ENCODE peak calls at places on chromosomes 12 and 14, in five cellular contexts. O is activated T-helper 1 cell treated with anti-CD3 and anti-CD28 coated beads, Interleukin-2, amount 50 U/mL, for 16 hours; A is amygdala; X is activated T-helper 9 cell treated with anti-CD3 and anti-CD28 coated beads, Interleukin-2, amount 50 U/mL, for 16 hours; W is IMR-90. Y is an unnamed sample.

GRCh38 chr14:103729496-103730448 is 14.2 kb downstream of the ZFYVE21 start:
- DNase-seq in X (no peak), O (no peak), W (no peak), A (no peak), Y (no peak)

GRCh38 chr12:124694250-124694649 is 126.8 kb upstream of the NCOR2 start:
- DNase-seq in A (no peak), X (no peak), W (no peak), O (no peak), Y (no peak)

GRCh38 chr12:56387152-56387551 is 24.5 kb upstream of the APOF start:
- DNase-seq in O (no peak), W (peak), A (no peak), X (no peak), Y (no peak)

GRCh38 chr14:24310666-24311604 is at the start of gene LTB4R:
- DNase-seq in X (peak), A (no peak), O (peak), W (peak), Y (peak)

GRCh38 chr14:20118795-20119194 is 8.3 kb downstream of the OR4K17 start:
- DNase-seq in O (no peak), W (no peak), A (no peak), X (no peak), Y (no peak)

GRCh38 chr14:104316121-104316722 is 177.8 kb downstream of the KIF26A start:
- DNase-seq in W (no peak), O (no peak), A (no peak), X (no peak), Y (no peak)

GRCh38 chr14:32473476-32473875 is 144.4 kb downstream of the AKAP6 start:
- DNase-seq in A (no peak), W (no peak), X (no peak), O (no peak), Y (peak)

GRCh38 chr14:25132734-25133422 is 82.9 kb upstream of the STXBP6 start:
- DNase-seq in A (no peak), X (peak), W (peak), O (peak), Y (peak)

GRCh38 chr12:56723889-56724659 is 1.0 kb downstream of the NACA start:
- DNase-seq in W (peak), X (no peak), A (no peak), O (no peak), Y (no peak)

GRCh38 chr12:78898416-78898815 is 33.8 kb downstream of the SYT1 start:
- DNase-seq in X (no peak), A (no peak), W (no peak), O (no peak), Y (no peak)

GRCh38 chr14:104975481-104976197 is 2.5 kb downstream of the AHNAK2 start:
- DNase-seq in O (no peak), X (no peak), A (no peak), W (no peak), Y (no peak)

GRCh38 chr12:99619389-99620158 is 28.0 kb upstream of the GARIN6 start:
- DNase-seq in A (no peak), W (peak), O (no peak), X (no peak), Y (no peak)

GRCh38 chr12:53862206-53862605 is 76.4 kb upstream of the HOXC13 start:
- DNase-seq in W (no peak), X (no peak), A (no peak), O (no peak), Y (no peak)

GRCh38 chr12:69906411-69907216 is 81.6 kb downstream of the MYRFL start:
- DNase-seq in A (no peak), X (no peak), W (no peak), O (no peak), Y (no peak)

GRCh38 chr12:76111209-76111749 is 26.8 kb upstream of the NAP1L1 start:
- DNase-seq in A (no peak), X (no peak), W (no peak), O (no peak), Y (no peak)

GRCh38 chr12:237026-237815 is 23.3 kb upstream of the SLC6A12 start:
- DNase-seq in W (no peak), A (no peak), O (no peak), X (no peak), Y (no peak)

GRCh38 chr14:91649930-91650329 is 82.0 kb downstream of the CATSPERB start:
- DNase-seq in W (peak), X (no peak), O (no peak), A (no peak), Y (no peak)

GRCh38 chr12:53805801-53806200 is 54.0 kb upstream of the CISTR start:
- DNase-seq in O (no peak), W (peak), X (no peak), A (no peak), Y (no peak)

GRCh38 chr14:56300495-56300894 is 182.3 kb downstream of the PELI2 start:
- DNase-seq in W (peak), X (no peak), A (no peak), O (no peak), Y (no peak)

GRCh38 chr12:113702796-113703195 is 231.1 kb upstream of the LHX5 start:
- DNase-seq in A (no peak), O (no peak), X (no peak), W (no peak), Y (no peak)

GRCh38 chr12:131140697-131141096 is 187.0 kb downstream of the ADGRD1 start:
- DNase-seq in X (no peak), A (no peak), O (no peak), W (no peak), Y (no peak)

GRCh38 chr14:52458721-52459085 is 93.6 kb downstream of the TXNDC16 start:
- DNase-seq in X (no peak), O (no peak), W (peak), A (no peak), Y (no peak)

GRCh38 chr14:92460916-92461579 is 52.5 kb upstream of the RIN3 start:
- DNase-seq in W (peak), A (no peak), O (no peak), X (no peak), Y (no peak)

GRCh38 chr14:30573203-30573814 is 14.4 kb downstream of the G2E3 start:
- DNase-seq in A (no peak), O (no peak), W (peak), X (no peak), Y (no peak)

GRCh38 chr12:118520428-118520827 is 144.1 kb downstream of the SUDS3 start:
- DNase-seq in A (no peak), W (no peak), X (no peak), O (no peak), Y (no peak)

GRCh38 chr14:104644656-104645055 is 40.1 kb upstream of the TMEM179 start:
- DNase-seq in X (no peak), O (no peak), W (no peak), A (no peak), Y (no peak)

GRCh38 chr14:105091335-105092123 is 26.3 kb upstream of the GPR132 start:
- DNase-seq in W (no peak), O (no peak), X (no peak), A (no peak), Y (no peak)

GRCh38 chr12:46266382-46266791 is 2.5 kb downstream of the SLC38A1 start:
- DNase-seq in O (no peak), A (no peak), X (no peak), W (peak), Y (no peak)

GRCh38 chr14:74526854-74527585 is 33.5 kb downstream of the ISCA2 start:
- DNase-seq in W (no peak), A (no peak), X (no peak), O (no peak), Y (no peak)

GRCh38 chr14:60164717-60165546 is at the start of gene DHRS7:
- DNase-seq in O (peak), W (peak), X (peak), A (peak), Y (peak)

GRCh38 chr12:131348226-131349010 is 362.5 kb upstream of the SFSWAP start:
- DNase-seq in A (no peak), O (no peak), X (no peak), W (no peak), Y (no peak)